ENCODE peak calls at places on chromosomes 12 and 14, in four cellular contexts. X, N, R and T are unnamed samples.

GRCh38 chr12:20731274-20731673 is 36.1 kb downstream of the SLCO1C1 start:
- DNase-seq in X (no peak), N (no peak), R (no peak), T (peak)

GRCh38 chr14:103301512-103302197 is 32.4 kb upstream of the EIF5 start:
- DNase-seq in X (peak), N (no peak), R (no peak), T (no peak)

GRCh38 chr12:43737646-43738045 is 20.9 kb downstream of the PUS7L start:
- DNase-seq in X (no peak), N (peak), R (no peak), T (peak)

GRCh38 chr14:81062816-81063215 is 107.4 kb downstream of the TSHR start:
- DNase-seq in X (no peak), N (no peak), R (no peak), T (peak)

GRCh38 chr12:29153231-29153630 is 4.2 kb downstream of the FAR2 start:
- DNase-seq in X (no peak), N (no peak), R (no peak), T (no peak)

GRCh38 chr12:7154901-7155470 is 24.8 kb downstream of the CLSTN3 start:
- DNase-seq in X (no peak), N (no peak), R (no peak), T (no peak)

GRCh38 chr12:21989819-21990412 is 48.7 kb upstream of the ABCC9 start:
- DNase-seq in X (no peak), N (peak), R (peak), T (peak)

GRCh38 chr14:72024043-72024407 is 91.8 kb downstream of the RGS6 start:
- DNase-seq in X (no peak), N (peak), R (peak), T (peak)

GRCh38 chr12:114685320-114685781 is 1.4 kb upstream of the TBX3 start:
- DNase-seq in X (no peak), N (no peak), R (no peak), T (no peak)

GRCh38 chr14:73777420-73777819 is 63.2 kb upstream of the PNMA1 start:
- DNase-seq in X (no peak), N (no peak), R (no peak), T (no peak)

GRCh38 chr12:76915381-76916169 is 36.8 kb upstream of the CSRP2 start:
- DNase-seq in X (no peak), N (peak), R (no peak), T (peak)

GRCh38 chr14:102231476-102232347 is 73.3 kb downstream of the MOK start:
- DNase-seq in X (no peak), N (no peak), R (no peak), T (no peak)

GRCh38 chr12:51071663-51072062 is 11.7 kb downstream of the CSRNP2 start:
- DNase-seq in X (no peak), N (no peak), R (no peak), T (no peak)

GRCh38 chr14:53380041-53380440 is 226.9 kb upstream of the DDHD1 start:
- DNase-seq in X (no peak), N (peak), R (no peak), T (no peak)

GRCh38 chr14:29035129-29035528 is 268.5 kb downstream of the FOXG1 start:
- DNase-seq in X (no peak), N (no peak), R (no peak), T (no peak)

GRCh38 chr14:94946244-94946643 is 176.3 kb upstream of the GSC start:
- DNase-seq in X (no peak), N (no peak), R (no peak), T (no peak)

GRCh38 chr14:22536853-22537338 is 52.1 kb downstream of the DAD1 start:
- DNase-seq in X (peak), N (peak), R (peak), T (peak)

GRCh38 chr14:80930836-80931389 is 10.6 kb downstream of the CEP128 start:
- DNase-seq in X (no peak), N (peak), R (peak), T (peak)

GRCh38 chr14:105884808-105885281 is 358.5 kb downstream of the TMEM121 start:
- DNase-seq in X (peak), N (no peak), R (no peak), T (no peak)

GRCh38 chr12:10910380-10910779 is 1.0 kb upstream of the TAS2R13 start:
- DNase-seq in X (no peak), N (no peak), R (no peak), T (no peak)

GRCh38 chr12:19576421-19576925 is 137.2 kb downstream of the AEBP2 start:
- DNase-seq in X (no peak), N (no peak), R (no peak), T (no peak)

DNA sequence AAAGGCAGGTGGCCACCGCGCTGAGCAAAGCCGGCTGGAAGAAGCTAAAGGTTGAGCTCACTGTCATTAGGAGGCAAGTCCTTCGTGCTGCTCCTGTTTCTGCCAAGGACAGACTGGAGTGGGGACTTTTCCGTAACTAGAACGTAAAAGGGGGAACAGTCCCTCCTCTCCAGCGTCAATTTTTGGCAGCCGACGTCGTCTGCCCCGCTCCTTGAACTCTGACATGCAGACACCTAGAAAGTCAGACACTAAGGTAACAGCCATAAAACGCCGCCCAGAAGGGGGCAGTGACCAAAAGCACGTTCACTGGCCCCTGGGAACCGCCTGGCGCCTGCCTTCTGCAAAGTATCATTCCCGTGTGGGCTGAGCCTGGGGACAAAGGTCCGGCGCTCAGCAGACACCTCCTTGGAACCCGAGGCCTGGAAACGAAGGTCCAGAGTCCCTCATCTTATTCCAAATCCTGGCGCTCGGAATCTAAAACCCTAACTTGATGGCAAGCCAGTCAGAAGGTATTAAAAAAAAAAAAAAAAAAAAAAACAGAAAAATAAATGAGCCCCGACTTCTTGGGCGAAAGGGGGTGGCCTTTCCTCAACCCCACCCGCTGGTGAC is 1.1 kb upstream of the LRP1 start:
- DNase-seq in X (peak), N (no peak), R (peak), T (no peak)
- TF ChIP-seq CTCF in X (peak), N (peak), R (no peak), T (no peak)

DNA sequence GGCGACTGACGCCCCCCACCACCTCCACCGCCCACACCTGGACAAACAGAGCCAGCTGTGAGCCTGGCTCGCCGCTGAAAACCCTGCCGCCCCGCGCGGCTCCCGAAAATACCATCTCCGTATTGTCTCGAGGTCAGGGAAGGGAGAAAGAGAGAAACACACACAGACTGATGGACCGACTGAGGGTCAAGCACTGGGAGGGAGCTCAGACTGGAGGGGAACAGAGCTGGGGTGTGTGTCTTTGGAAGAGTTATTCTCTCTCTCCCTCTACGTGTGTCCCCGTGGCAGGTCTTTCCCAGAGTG is 4.1 kb upstream of the SIX1 start:
- DNase-seq in X (no peak), N (no peak), R (no peak), T (no peak)
- H3K4me3 ChIP-seq in X (no peak), N (peak), R (no peak), T (no peak)

GRCh38 chr12:52568111-52568510 is 5.5 kb downstream of the KRT74 start:
- DNase-seq in X (no peak), N (no peak), R (no peak), T (no peak)
- TF ChIP-seq CTCF in X (no peak), N (no peak), R (no peak), T (no peak)

GRCh38 chr12:32560520-32560919 is 118.6 kb upstream of the DNM1L start:
- DNase-seq in X (no peak), N (no peak), R (no peak), T (no peak)

GRCh38 chr12:32559434-32559833 is 119.7 kb upstream of the DNM1L start:
- DNase-seq in X (no peak), N (peak), R (no peak), T (peak)

GRCh38 chr12:32561931-32562341 is 117.2 kb upstream of the DNM1L start:
- DNase-seq in X (no peak), N (no peak), R (no peak), T (peak)

GRCh38 chr12:32558941-32559340 is 120.2 kb upstream of the DNM1L start:
- DNase-seq in X (no peak), N (peak), R (no peak), T (peak)
- H3K4me3 ChIP-seq in X (no peak), N (peak), R (no peak), T (no peak)